ENCODE peak calls at places on chromosomes 3 and 15, in eight cellular contexts. One of them, this sample, is unnamed.

GRCh38 chr3:112360574-112360973 is 27.6 kb downstream of the CD200 start:
- DNase-seq in A549: no peak
- DNase-seq in epithelial cell of proximal tubule: peak
- DNase-seq in astrocyte of the spinal cord: peak
- DNase-seq in uterus: peak
- DNase-seq in transverse colon: no peak
- DNase-seq in sigmoid colon: no peak
- DNase-seq in right cardiac atrium: no peak
- DNase-seq in this sample: peak

GRCh38 chr3:174035317-174035886 is 637.9 kb downstream of the NLGN1 start:
- DNase-seq in uterus: no peak
- DNase-seq in right cardiac atrium: no peak
- DNase-seq in A549: no peak
- DNase-seq in epithelial cell of proximal tubule: no peak
- DNase-seq in transverse colon: no peak
- DNase-seq in astrocyte of the spinal cord: no peak
- DNase-seq in sigmoid colon: no peak
- DNase-seq in this sample: peak

GRCh38 chr3:124997303-124998246 is 58.2 kb downstream of the HEG1 start:
- DNase-seq in epithelial cell of proximal tubule: no peak
- DNase-seq in A549: no peak
- DNase-seq in sigmoid colon: no peak
- DNase-seq in astrocyte of the spinal cord: no peak
- DNase-seq in right cardiac atrium: no peak
- DNase-seq in uterus: no peak
- DNase-seq in transverse colon: no peak
- DNase-seq in this sample: no peak

GRCh38 chr15:85597155-85597815 is 197.4 kb downstream of the KLHL25 start:
- DNase-seq in uterus: no peak
- DNase-seq in epithelial cell of proximal tubule: no peak
- DNase-seq in astrocyte of the spinal cord: no peak
- DNase-seq in right cardiac atrium: no peak
- DNase-seq in sigmoid colon: no peak
- DNase-seq in A549: no peak
- DNase-seq in transverse colon: no peak
- DNase-seq in this sample: no peak

GRCh38 chr15:67039349-67040075 is 25.9 kb upstream of the SMAD3 start:
- DNase-seq in uterus: no peak
- DNase-seq in astrocyte of the spinal cord: no peak
- DNase-seq in right cardiac atrium: no peak
- DNase-seq in A549: no peak
- DNase-seq in sigmoid colon: no peak
- DNase-seq in epithelial cell of proximal tubule: no peak
- DNase-seq in transverse colon: no peak
- DNase-seq in this sample: no peak

GRCh38 chr3:15271785-15272381 is 60.5 kb downstream of the SH3BP5 start:
- DNase-seq in astrocyte of the spinal cord: no peak
- DNase-seq in right cardiac atrium: peak
- DNase-seq in uterus: peak
- DNase-seq in epithelial cell of proximal tubule: no peak
- DNase-seq in sigmoid colon: peak
- DNase-seq in A549: no peak
- DNase-seq in transverse colon: peak
- DNase-seq in this sample: no peak

GRCh38 chr15:69593488-69593887 is 140.9 kb downstream of the RPLP1 start:
- DNase-seq in uterus: no peak
- DNase-seq in transverse colon: no peak
- DNase-seq in right cardiac atrium: no peak
- DNase-seq in astrocyte of the spinal cord: no peak
- DNase-seq in epithelial cell of proximal tubule: no peak
- DNase-seq in sigmoid colon: no peak
- DNase-seq in A549: no peak
- DNase-seq in this sample: no peak

GRCh38 chr15:74307827-74308642 is 59.4 kb downstream of the CYP11A1 start:
- DNase-seq in epithelial cell of proximal tubule: no peak
- DNase-seq in transverse colon: peak
- DNase-seq in uterus: peak
- DNase-seq in right cardiac atrium: peak
- DNase-seq in A549: peak
- DNase-seq in sigmoid colon: peak
- DNase-seq in astrocyte of the spinal cord: peak
- DNase-seq in this sample: peak

GRCh38 chr15:69661871-69662667 is 209.5 kb downstream of the RPLP1 start:
- DNase-seq in uterus: no peak
- DNase-seq in right cardiac atrium: no peak
- DNase-seq in sigmoid colon: no peak
- DNase-seq in epithelial cell of proximal tubule: no peak
- DNase-seq in astrocyte of the spinal cord: no peak
- DNase-seq in transverse colon: no peak
- DNase-seq in A549: no peak
- DNase-seq in this sample: no peak

GRCh38 chr3:89562373-89562772 is 455.0 kb downstream of the EPHA3 start:
- DNase-seq in uterus: no peak
- DNase-seq in sigmoid colon: no peak
- DNase-seq in A549: no peak
- DNase-seq in right cardiac atrium: no peak
- DNase-seq in epithelial cell of proximal tubule: no peak
- DNase-seq in transverse colon: no peak
- DNase-seq in astrocyte of the spinal cord: no peak
- DNase-seq in this sample: no peak

GRCh38 chr3:49916686-49917085 is 12.9 kb downstream of the MON1A start:
- DNase-seq in transverse colon: no peak
- DNase-seq in A549: no peak
- DNase-seq in epithelial cell of proximal tubule: no peak
- DNase-seq in sigmoid colon: no peak
- DNase-seq in uterus: no peak
- DNase-seq in right cardiac atrium: no peak
- DNase-seq in astrocyte of the spinal cord: no peak
- DNase-seq in this sample: no peak

GRCh38 chr3:42052867-42053351 is 38.2 kb upstream of the TRAK1 start:
- DNase-seq in A549: no peak
- DNase-seq in epithelial cell of proximal tubule: no peak
- DNase-seq in sigmoid colon: peak
- DNase-seq in astrocyte of the spinal cord: no peak
- DNase-seq in uterus: no peak
- DNase-seq in transverse colon: no peak
- DNase-seq in right cardiac atrium: no peak
- DNase-seq in this sample: no peak

GRCh38 chr3:42050126-42050525 is 41.0 kb upstream of the TRAK1 start:
- DNase-seq in uterus: peak
- DNase-seq in sigmoid colon: no peak
- DNase-seq in transverse colon: no peak
- DNase-seq in astrocyte of the spinal cord: no peak
- DNase-seq in A549: no peak
- DNase-seq in epithelial cell of proximal tubule: no peak
- DNase-seq in right cardiac atrium: no peak
- DNase-seq in this sample: no peak

GRCh38 chr3:42051384-42052131 is 39.6 kb upstream of the TRAK1 start:
- DNase-seq in uterus: no peak
- DNase-seq in astrocyte of the spinal cord: no peak
- DNase-seq in transverse colon: no peak
- DNase-seq in A549: no peak
- DNase-seq in sigmoid colon: peak
- DNase-seq in epithelial cell of proximal tubule: no peak
- DNase-seq in right cardiac atrium: no peak
- DNase-seq in this sample: no peak

GRCh38 chr3:42053476-42053875 is 37.7 kb upstream of the TRAK1 start:
- DNase-seq in uterus: no peak
- DNase-seq in epithelial cell of proximal tubule: no peak
- DNase-seq in right cardiac atrium: peak
- DNase-seq in A549: no peak
- DNase-seq in astrocyte of the spinal cord: no peak
- DNase-seq in sigmoid colon: no peak
- DNase-seq in transverse colon: peak
- DNase-seq in this sample: no peak

DNA sequence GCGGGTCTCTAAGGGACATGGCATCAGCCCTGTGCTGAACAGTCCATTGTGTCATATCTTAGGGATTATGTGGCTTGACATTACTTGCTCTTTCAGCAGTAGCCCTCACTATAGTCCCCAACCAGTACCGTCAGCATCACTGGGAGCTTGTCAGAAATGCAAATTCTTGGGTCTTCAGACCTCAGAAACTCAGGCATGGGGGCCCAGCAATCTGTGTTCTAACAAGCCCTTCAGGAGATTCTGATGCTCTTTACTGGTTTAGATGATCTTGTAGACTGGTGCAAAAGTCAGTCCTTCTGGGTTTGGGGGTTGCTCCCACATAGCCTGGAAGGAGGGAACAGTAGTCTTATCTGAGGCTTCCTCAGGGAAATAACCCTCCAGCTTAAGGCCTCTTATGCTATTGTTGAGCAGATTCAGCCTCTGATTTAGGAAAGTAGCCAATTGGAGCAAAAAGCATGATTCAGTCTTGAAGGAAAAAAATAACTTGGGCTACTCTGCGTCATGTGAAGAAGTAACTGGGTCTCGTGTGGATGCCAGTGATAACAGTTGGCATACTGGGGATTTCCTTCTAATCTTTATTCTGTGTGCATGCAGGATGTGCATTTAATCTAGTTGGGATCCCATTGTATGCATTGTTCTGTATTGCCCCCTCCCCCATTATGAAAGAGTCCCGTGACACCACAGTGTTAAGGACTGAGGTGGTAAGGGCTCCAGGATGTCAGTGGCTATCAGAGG is 38.9 kb upstream of the TRAK1 start:
- DNase-seq in A549: no peak
- DNase-seq in astrocyte of the spinal cord: peak
- DNase-seq in right cardiac atrium: no peak
- DNase-seq in uterus: no peak
- DNase-seq in sigmoid colon: peak
- DNase-seq in epithelial cell of proximal tubule: no peak
- DNase-seq in transverse colon: no peak
- DNase-seq in this sample: no peak
- H3K4me3 ChIP-seq in A549: no peak
- H3K4me3 ChIP-seq in astrocyte of the spinal cord: no peak
- H3K4me3 ChIP-seq in right cardiac atrium: no peak
- H3K4me3 ChIP-seq in uterus: no peak
- H3K4me3 ChIP-seq in sigmoid colon: no peak
- H3K4me3 ChIP-seq in epithelial cell of proximal tubule: no peak
- H3K4me3 ChIP-seq in transverse colon: no peak
- H3K4me3 ChIP-seq in this sample: no peak

GRCh38 chr3:52298147-52299098 is 10.8 kb downstream of the GLYCTK start:
- DNase-seq in sigmoid colon: no peak
- DNase-seq in transverse colon: no peak
- DNase-seq in astrocyte of the spinal cord: no peak
- DNase-seq in right cardiac atrium: no peak
- DNase-seq in uterus: no peak
- DNase-seq in A549: no peak
- DNase-seq in epithelial cell of proximal tubule: no peak
- DNase-seq in this sample: no peak
- H3K4me3 ChIP-seq in sigmoid colon: no peak
- H3K4me3 ChIP-seq in transverse colon: no peak
- H3K4me3 ChIP-seq in astrocyte of the spinal cord: no peak
- H3K4me3 ChIP-seq in right cardiac atrium: no peak
- H3K4me3 ChIP-seq in uterus: no peak
- H3K4me3 ChIP-seq in A549: no peak
- H3K4me3 ChIP-seq in epithelial cell of proximal tubule: no peak
- H3K4me3 ChIP-seq in this sample: no peak

GRCh38 chr15:99247063-99247462 is 2.3 kb downstream of the TTC23 start:
- DNase-seq in A549: no peak
- DNase-seq in uterus: no peak
- DNase-seq in epithelial cell of proximal tubule: no peak
- DNase-seq in astrocyte of the spinal cord: no peak
- DNase-seq in sigmoid colon: no peak
- DNase-seq in transverse colon: no peak
- DNase-seq in right cardiac atrium: no peak
- DNase-seq in this sample: no peak

GRCh38 chr15:99250001-99250400 is 620 bp upstream of the TTC23 start:
- DNase-seq in uterus: no peak
- DNase-seq in epithelial cell of proximal tubule: no peak
- DNase-seq in sigmoid colon: no peak
- DNase-seq in A549: no peak
- DNase-seq in astrocyte of the spinal cord: no peak
- DNase-seq in right cardiac atrium: no peak
- DNase-seq in transverse colon: no peak
- DNase-seq in this sample: no peak

GRCh38 chr15:99250494-99251435 is 516 bp upstream of the LRRC28 start:
- DNase-seq in astrocyte of the spinal cord: peak
- DNase-seq in A549: peak
- DNase-seq in right cardiac atrium: peak
- DNase-seq in sigmoid colon: peak
- DNase-seq in epithelial cell of proximal tubule: peak
- DNase-seq in transverse colon: peak
- DNase-seq in uterus: peak
- DNase-seq in this sample: peak

GRCh38 chr15:99249270-99249817 is at the start of gene TTC23:
- DNase-seq in astrocyte of the spinal cord: peak
- DNase-seq in uterus: peak
- DNase-seq in transverse colon: peak
- DNase-seq in A549: peak
- DNase-seq in sigmoid colon: no peak
- DNase-seq in epithelial cell of proximal tubule: peak
- DNase-seq in right cardiac atrium: no peak
- DNase-seq in this sample: peak

GRCh38 chr15:99248000-99248727 is 1.2 kb downstream of the TTC23 start:
- DNase-seq in right cardiac atrium: no peak
- DNase-seq in epithelial cell of proximal tubule: no peak
- DNase-seq in sigmoid colon: no peak
- DNase-seq in astrocyte of the spinal cord: no peak
- DNase-seq in transverse colon: no peak
- DNase-seq in A549: no peak
- DNase-seq in uterus: no peak
- DNase-seq in this sample: no peak
- H3K4me3 ChIP-seq in right cardiac atrium: peak
- H3K4me3 ChIP-seq in epithelial cell of proximal tubule: peak
- H3K4me3 ChIP-seq in sigmoid colon: peak
- H3K4me3 ChIP-seq in astrocyte of the spinal cord: peak
- H3K4me3 ChIP-seq in transverse colon: no peak
- H3K4me3 ChIP-seq in A549: peak
- H3K4me3 ChIP-seq in uterus: peak
- H3K4me3 ChIP-seq in this sample: peak

GRCh38 chr3:197027151-197027895 is 2.3 kb downstream of the MELTF start:
- DNase-seq in A549: no peak
- DNase-seq in transverse colon: no peak
- DNase-seq in sigmoid colon: no peak
- DNase-seq in uterus: no peak
- DNase-seq in right cardiac atrium: no peak
- DNase-seq in astrocyte of the spinal cord: no peak
- DNase-seq in epithelial cell of proximal tubule: no peak
- DNase-seq in this sample: no peak

GRCh38 chr3:197029511-197030167 is at the start of gene MELTF:
- DNase-seq in epithelial cell of proximal tubule: no peak
- DNase-seq in astrocyte of the spinal cord: peak
- DNase-seq in uterus: peak
- DNase-seq in A549: peak
- DNase-seq in sigmoid colon: no peak
- DNase-seq in right cardiac atrium: peak
- DNase-seq in transverse colon: peak
- DNase-seq in this sample: no peak

GRCh38 chr3:197028711-197029510 is 706 bp downstream of the MELTF start:
- DNase-seq in A549: no peak
- DNase-seq in astrocyte of the spinal cord: no peak
- DNase-seq in epithelial cell of proximal tubule: no peak
- DNase-seq in sigmoid colon: no peak
- DNase-seq in right cardiac atrium: no peak
- DNase-seq in uterus: no peak
- DNase-seq in transverse colon: peak
- DNase-seq in this sample: no peak

GRCh38 chr3:197026481-197026866 is 3.1 kb downstream of the MELTF start:
- DNase-seq in right cardiac atrium: no peak
- DNase-seq in epithelial cell of proximal tubule: no peak
- DNase-seq in sigmoid colon: no peak
- DNase-seq in astrocyte of the spinal cord: no peak
- DNase-seq in uterus: no peak
- DNase-seq in A549: no peak
- DNase-seq in transverse colon: no peak
- DNase-seq in this sample: no peak

GRCh38 chr3:197027896-197028710 is 1.5 kb downstream of the MELTF start:
- DNase-seq in A549: no peak
- DNase-seq in astrocyte of the spinal cord: no peak
- DNase-seq in uterus: no peak
- DNase-seq in transverse colon: no peak
- DNase-seq in sigmoid colon: no peak
- DNase-seq in right cardiac atrium: no peak
- DNase-seq in epithelial cell of proximal tubule: no peak
- DNase-seq in this sample: no peak
- H3K4me3 ChIP-seq in A549: peak
- H3K4me3 ChIP-seq in astrocyte of the spinal cord: no peak
- H3K4me3 ChIP-seq in uterus: no peak
- H3K4me3 ChIP-seq in transverse colon: no peak
- H3K4me3 ChIP-seq in sigmoid colon: peak
- H3K4me3 ChIP-seq in right cardiac atrium: no peak
- H3K4me3 ChIP-seq in epithelial cell of proximal tubule: no peak
- H3K4me3 ChIP-seq in this sample: no peak